ENCODE peak calls at places on chromosomes 13 and 19, in six cellular contexts. Y, B, Q, A, I and D are unnamed samples.

GRCh38 chr13:91101436-91101835 is 246.1 kb upstream of the MIR17HG start:
- DNase-seq in Q (no peak), B (no peak), I (no peak), A (no peak), Y (no peak), D (no peak)

GRCh38 chr13:51122868-51123267 is 11.8 kb upstream of the C13orf42 start:
- DNase-seq in Q (no peak), A (no peak), Y (no peak), B (no peak), I (no peak), D (no peak)

GRCh38 chr13:36432106-36432544 is at the start of gene CCNA1:
- DNase-seq in Y (peak), Q (peak), I (peak), B (no peak), A (no peak), D (no peak)

GRCh38 chr13:42275506-42275905 is 3.6 kb downstream of the AKAP11 start:
- DNase-seq in A (no peak), I (no peak), Q (no peak), B (no peak), Y (no peak), D (no peak)

GRCh38 chr19:32674153-32674958 is 624 bp downstream of the ANKRD27 start:
- DNase-seq in A (no peak), Y (no peak), Q (peak), I (no peak), B (no peak), D (peak)

GRCh38 chr13:76516013-76516412 is 370.2 kb downstream of the KCTD12 start:
- DNase-seq in Y (no peak), I (no peak), A (peak), B (no peak), Q (no peak), D (peak)

GRCh38 chr13:47044842-47045241 is 148.0 kb upstream of the HTR2A start:
- DNase-seq in I (no peak), Q (no peak), Y (no peak), B (no peak), A (no peak), D (peak)

GRCh38 chr19:35295792-35296462 is 4.0 kb downstream of the MAG start:
- DNase-seq in A (no peak), I (no peak), B (no peak), Q (peak), Y (no peak), D (no peak)

GRCh38 chr19:16405797-16406196 is 66.0 kb downstream of the EPS15L1 start:
- DNase-seq in Y (no peak), Q (peak), I (no peak), B (no peak), A (no peak), D (no peak)

GRCh38 chr13:62142048-62142447 is 726.4 kb upstream of the PCDH20 start:
- DNase-seq in A (no peak), Y (no peak), B (no peak), Q (no peak), I (no peak), D (no peak)

GRCh38 chr19:30024091-30024490 is 82.1 kb downstream of the URI1 start:
- DNase-seq in Y (no peak), B (no peak), I (no peak), Q (no peak), A (no peak), D (no peak)

GRCh38 chr13:42279080-42279479 is 7.1 kb downstream of the AKAP11 start:
- DNase-seq in A (no peak), I (no peak), B (no peak), Y (no peak), Q (no peak), D (no peak)

GRCh38 chr13:94583926-94584325 is 12.0 kb downstream of the TGDS start:
- DNase-seq in Y (no peak), Q (no peak), A (no peak), B (no peak), I (no peak), D (no peak)

GRCh38 chr13:45325806-45326205 is 15.2 kb downstream of the TPT1 start:
- DNase-seq in I (peak), B (peak), Y (peak), A (peak), Q (no peak), D (peak)

GRCh38 chr13:34340534-34340933 is 522.6 kb downstream of the RFC3 start:
- DNase-seq in I (no peak), B (no peak), Y (no peak), Q (no peak), A (no peak), D (peak)

GRCh38 chr19:27867981-27868380 is 1345.0 kb downstream of the UQCRFS1 start:
- DNase-seq in Y (no peak), I (no peak), Q (no peak), B (no peak), A (no peak), D (no peak)

GRCh38 chr13:110617326-110618072 is 2.2 kb downstream of the NAXD start:
- DNase-seq in A (peak), B (no peak), Y (no peak), Q (no peak), I (no peak), D (peak)

GRCh38 chr19:8610041-8610927 is at the start of gene ADAMTS10:
- DNase-seq in Q (peak), Y (no peak), I (peak), B (peak), A (no peak), D (peak)

GRCh38 chr19:8697671-8698432 is 743 bp downstream of the ACTL9 start:
- DNase-seq in B (no peak), Y (no peak), A (no peak), Q (no peak), I (no peak), D (no peak)

GRCh38 chr19:33261511-33262192 is 36.0 kb upstream of the SLC7A10 start:
- DNase-seq in A (no peak), Q (no peak), I (no peak), B (no peak), Y (no peak), D (no peak)

GRCh38 chr13:50127726-50128291 is 112.6 kb downstream of the KCNRG start:
- DNase-seq in B (no peak), Y (no peak), Q (peak), I (no peak), A (no peak), D (no peak)

GRCh38 chr13:35964764-35965163 is 166.4 kb downstream of the DCLK1 start:
- DNase-seq in A (no peak), Y (no peak), B (no peak), I (no peak), Q (no peak), D (peak)

GRCh38 chr13:69331245-69331644 is 776.4 kb upstream of the ATXN8OS start:
- DNase-seq in Q (no peak), Y (peak), B (no peak), A (no peak), I (no peak), D (no peak)

GRCh38 chr19:49690656-49691242 is at the start of gene CPT1C:
- DNase-seq in Q (peak), I (peak), A (peak), B (peak), Y (peak), D (peak)

GRCh38 chr19:13024958-13025653 is 29.8 kb downstream of the NFIX start:
- DNase-seq in I (no peak), B (no peak), Q (no peak), A (no peak), Y (no peak), D (no peak)

GRCh38 chr19:29478578-29479565 is 46.9 kb upstream of the VSTM2B start:
- DNase-seq in Y (peak), I (no peak), A (no peak), B (no peak), Q (no peak), D (no peak)

GRCh38 chr13:67416047-67416925 is 186.2 kb upstream of the PCDH9 start:
- DNase-seq in I (no peak), Y (peak), B (no peak), Q (no peak), A (peak), D (peak)

GRCh38 chr19:4866595-4867424 is 657 bp downstream of the PLIN3 start:
- DNase-seq in Y (no peak), B (peak), A (no peak), Q (peak), I (peak), D (no peak)

GRCh38 chr13:27336005-27336673 is 65.5 kb downstream of the RASL11A start:
- DNase-seq in B (no peak), Q (no peak), A (no peak), I (no peak), Y (no peak), D (peak)

GRCh38 chr19:58439576-58440554 is at the start of gene ZNF132:
- DNase-seq in I (peak), B (peak), Q (peak), Y (peak), A (peak), D (peak)

GRCh38 chr13:113955235-113955634 is 18.6 kb downstream of the C13orf46 start:
- DNase-seq in Y (no peak), I (no peak), A (no peak), Q (peak), B (no peak), D (no peak)

GRCh38 chr19:38304866-38305429 is 897 bp downstream of the C19orf33 start:
- DNase-seq in Y (peak), Q (peak), I (peak), B (no peak), A (no peak), D (no peak)

GRCh38 chr19:12668937-12669271 is 2.3 kb downstream of the WDR83 start:
- DNase-seq in Y (no peak), Q (no peak), A (peak), I (peak), B (peak), D (peak)

GRCh38 chr13:112982281-112983041 is 13.4 kb downstream of the MCF2L start:
- DNase-seq in Q (no peak), A (no peak), B (no peak), I (no peak), Y (no peak), D (no peak)

GRCh38 chr13:41995946-41996345 is 35.0 kb upstream of the VWA8 start:
- DNase-seq in Y (peak), B (no peak), I (no peak), Q (no peak), A (no peak), D (peak)

GRCh38 chr19:38862321-38863059 is 12.7 kb upstream of the HNRNPL start:
- DNase-seq in A (no peak), I (no peak), Q (no peak), Y (peak), B (no peak), D (peak)

GRCh38 chr19:43820098-43820860 is 6.8 kb upstream of the ZNF283 start:
- DNase-seq in I (peak), A (peak), Y (peak), Q (no peak), B (peak), D (peak)

GRCh38 chr13:27620377-27621115 is at the start of gene LNX2:
- DNase-seq in B (peak), Q (peak), I (peak), A (peak), Y (peak), D (peak)

DNA sequence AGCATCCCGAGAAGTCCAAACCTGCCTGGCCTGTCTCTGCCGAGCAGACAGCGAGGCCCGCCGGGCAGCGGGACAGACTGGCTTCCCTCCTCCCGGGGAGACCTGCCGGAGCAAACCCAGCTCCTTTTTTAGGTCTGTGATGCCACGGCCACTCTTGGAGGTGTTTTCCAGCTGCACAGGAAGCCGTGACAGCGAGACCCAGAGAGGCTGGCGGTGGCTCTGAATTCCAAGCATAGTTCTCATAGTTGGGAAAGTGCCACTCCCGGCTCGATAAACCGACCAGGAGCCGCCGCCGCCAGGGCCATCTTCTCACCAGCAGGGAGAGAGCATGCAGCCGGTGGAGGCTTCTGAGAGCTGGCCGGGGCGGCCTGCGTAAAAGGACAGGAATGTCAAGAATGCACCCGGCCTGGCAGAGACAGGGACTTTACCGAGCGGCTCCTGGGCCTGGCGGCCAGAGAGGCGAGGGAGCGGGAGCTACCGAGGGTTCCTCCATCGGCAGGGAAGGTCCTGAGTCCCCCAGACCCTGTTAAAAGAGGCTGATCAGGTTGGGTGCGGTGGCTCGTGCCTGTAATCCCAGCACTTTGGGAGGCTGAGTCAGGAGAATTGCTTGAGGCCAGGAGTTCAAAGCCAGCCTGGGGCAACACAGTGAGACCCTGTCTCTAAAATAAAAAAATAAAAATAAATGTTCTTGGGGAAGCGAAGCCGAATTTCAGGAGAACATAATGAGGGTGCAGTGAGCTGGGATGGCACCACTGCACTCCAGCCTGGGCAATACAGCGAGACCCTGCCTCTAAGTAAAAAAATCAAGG is 64.9 kb downstream of the GADD45B start:
- DNase-seq in I (peak), Y (no peak), A (peak), B (peak), Q (peak), D (peak)
- TF ChIP-seq CTCF in I (peak), Y (no peak), A (peak), B (peak), Q (peak), D (no peak)

GRCh38 chr13:24459234-24459633 is 53.3 kb downstream of the PARP4 start:
- DNase-seq in Q (no peak), B (no peak), Y (no peak), A (peak), I (no peak), D (peak)
- H3K4me3 ChIP-seq in Q (no peak), B (no peak), Y (no peak), A (no peak), I (no peak), D (no peak)

GRCh38 chr13:99605417-99606321 is 104.4 kb downstream of the TM9SF2 start:
- DNase-seq in Q (peak), I (peak), Y (peak), A (no peak), B (peak), D (no peak)

GRCh38 chr13:99614465-99614885 is 113.2 kb downstream of the TM9SF2 start:
- DNase-seq in A (no peak), B (no peak), Q (no peak), I (no peak), Y (peak), D (no peak)

GRCh38 chr13:99606322-99607089 is 105.2 kb downstream of the TM9SF2 start:
- DNase-seq in B (peak), I (peak), Y (peak), Q (peak), A (peak), D (peak)

GRCh38 chr13:99608345-99608744 is 107.1 kb downstream of the TM9SF2 start:
- DNase-seq in Q (no peak), A (no peak), I (no peak), B (no peak), Y (no peak), D (no peak)

DNA sequence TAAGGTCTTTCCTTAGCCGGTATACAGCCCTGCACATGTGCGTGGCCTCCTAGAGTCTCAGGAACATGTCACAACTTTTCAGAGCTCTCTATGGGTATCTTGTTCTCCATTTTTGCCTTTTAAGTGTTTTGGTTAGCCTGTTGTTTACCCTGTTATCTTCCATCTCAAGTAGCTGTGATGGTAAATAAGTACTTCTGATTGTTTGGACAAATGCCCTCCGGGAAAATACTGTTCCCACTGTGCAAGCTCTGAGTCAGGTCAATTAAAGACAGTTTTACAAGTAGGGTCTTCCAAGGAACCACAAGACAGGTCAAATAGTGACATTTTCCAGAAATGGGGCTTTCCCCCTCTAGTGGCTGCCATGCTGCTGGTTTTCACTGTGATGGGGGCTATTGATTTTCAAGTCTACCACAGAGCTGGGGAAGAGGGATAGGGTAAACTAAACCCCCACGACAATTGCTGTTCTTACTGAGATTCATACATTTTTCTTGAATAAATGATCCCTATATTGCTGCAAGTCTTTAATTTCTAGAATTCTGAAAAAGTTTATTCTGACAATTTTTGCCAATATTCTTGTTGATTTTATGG is 109.5 kb downstream of the TM9SF2 start:
- DNase-seq in Q (no peak), I (no peak), A (no peak), Y (no peak), B (no peak), D (no peak)
- TF ChIP-seq CTCF in Q (no peak), I (no peak), A (peak), Y (peak), B (no peak), D (peak)

GRCh38 chr13:99805361-99805760 is 166.2 kb downstream of the ZIC5 start:
- DNase-seq in I (no peak), Q (no peak), Y (no peak), B (no peak), A (no peak), D (no peak)
- H3K4me3 ChIP-seq in I (no peak), Q (no peak), Y (no peak), B (no peak), A (no peak), D (no peak)

GRCh38 chr19:18020212-18021067 is 12.5 kb downstream of the ARRDC2 start:
- DNase-seq in A (no peak), Q (peak), I (peak), Y (no peak), B (peak), D (peak)
- TF ChIP-seq CTCF in A (no peak), Q (peak), I (peak), Y (no peak), B (no peak), D (no peak)

GRCh38 chr19:11191934-11192333 is 5.4 kb downstream of the KANK2 start:
- DNase-seq in Q (no peak), A (no peak), Y (no peak), I (no peak), B (no peak), D (no peak)

GRCh38 chr19:11182994-11183393 is 14.4 kb downstream of the KANK2 start:
- DNase-seq in B (no peak), A (no peak), I (no peak), Q (no peak), Y (no peak), D (no peak)

GRCh38 chr19:11190501-11190900 is 6.8 kb downstream of the KANK2 start:
- DNase-seq in A (no peak), Y (no peak), Q (no peak), I (no peak), B (no peak), D (no peak)

GRCh38 chr19:11191273-11191755 is 6.0 kb downstream of the KANK2 start:
- DNase-seq in I (peak), Q (no peak), Y (peak), B (peak), A (no peak), D (peak)

DNA sequence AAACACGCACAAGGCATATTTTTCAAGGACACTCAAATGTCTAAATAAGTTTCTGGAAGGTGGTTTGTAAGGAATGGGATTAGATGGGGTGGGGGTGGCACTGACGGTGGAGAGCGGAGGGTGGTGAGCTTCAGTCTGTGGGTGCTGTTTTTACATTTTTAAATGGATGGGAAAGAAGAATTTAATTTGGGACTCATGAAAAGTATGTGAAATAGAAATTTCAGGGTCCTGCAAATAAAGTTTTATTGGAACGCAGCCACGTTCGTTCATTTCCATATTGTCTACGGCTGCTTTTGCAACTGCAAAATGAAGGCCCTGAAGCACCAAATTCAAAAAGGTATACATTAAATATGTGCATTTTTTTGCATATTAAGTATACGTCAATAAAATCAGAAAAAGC is 9.9 kb downstream of the KANK2 start:
- DNase-seq in A (no peak), I (no peak), B (no peak), Y (no peak), Q (no peak), D (no peak)
- H3K4me3 ChIP-seq in A (no peak), I (no peak), B (no peak), Y (no peak), Q (no peak), D (no peak)

GRCh38 chr13:21777813-21778212 is 106.9 kb downstream of the FGF9 start:
- DNase-seq in A (no peak), B (no peak), Y (no peak), I (no peak), Q (no peak), D (no peak)
- TF ChIP-seq CTCF in A (no peak), B (no peak), Y (no peak), I (no peak), Q (no peak), D (no peak)

GRCh38 chr19:18860302-18860700 is 28.5 kb downstream of the UPF1 start:
- DNase-seq in A (no peak), Y (no peak), B (no peak), I (no peak), Q (peak), D (no peak)

GRCh38 chr19:18861235-18861634 is 29.5 kb downstream of the UPF1 start:
- DNase-seq in Q (peak), I (no peak), A (no peak), Y (no peak), B (no peak), D (no peak)

GRCh38 chr19:18860725-18861124 is 29.0 kb downstream of the UPF1 start:
- DNase-seq in A (no peak), B (no peak), Y (no peak), I (no peak), Q (peak), D (no peak)

GRCh38 chr19:18858906-18859646 is 27.3 kb downstream of the UPF1 start:
- DNase-seq in Y (no peak), Q (peak), I (no peak), B (no peak), A (no peak), D (no peak)

DNA sequence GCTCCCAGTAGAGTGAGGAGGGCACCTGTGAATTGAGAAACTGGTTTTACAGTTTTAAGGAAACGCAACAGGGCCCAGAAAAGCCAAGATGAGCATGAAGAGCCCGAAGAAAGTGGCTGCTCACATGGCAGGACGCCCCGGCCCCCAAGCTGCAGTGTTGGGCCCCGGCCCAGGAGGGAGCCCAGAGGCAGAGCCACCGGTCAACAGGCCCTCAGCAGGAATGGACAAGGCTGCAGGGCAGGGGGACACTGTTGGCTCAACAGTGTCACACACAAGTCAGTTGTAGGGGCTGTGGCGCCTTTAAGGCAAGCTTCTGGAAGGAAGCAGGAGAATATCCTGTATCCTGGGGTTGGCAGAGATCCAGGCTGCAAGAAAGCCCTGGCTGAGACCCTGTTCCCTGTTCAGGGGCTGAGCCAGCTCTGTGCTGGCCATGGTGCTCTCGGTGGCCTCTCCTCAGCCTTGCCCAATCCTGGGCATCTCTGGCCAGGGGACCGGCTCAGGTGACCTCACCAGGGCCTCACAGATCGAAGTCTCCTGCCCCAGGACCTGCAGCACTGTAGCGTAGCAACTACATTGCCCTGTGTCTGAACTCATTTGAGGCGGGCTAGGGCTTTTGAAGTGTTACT is 28.0 kb downstream of the UPF1 start:
- DNase-seq in A (no peak), Y (no peak), B (no peak), I (no peak), Q (peak), D (no peak)
- H3K4me3 ChIP-seq in A (no peak), Y (no peak), B (no peak), I (peak), Q (no peak), D (no peak)